ENCODE peak calls at places on chromosomes 11 and 22, in seven cellular contexts. One of them, this sample, is unnamed.

GRCh38 chr11:65314501-65315203 is at the start of gene CDC42EP2:
- DNase-seq in GM12878: no peak
- DNase-seq in HCT116: peak; percentile 44
- DNase-seq in K562: peak; percentile 98
- DNase-seq in WTC11: peak; percentile 87
- DNase-seq in HepG2: peak; percentile 74
- DNase-seq in H1: peak; percentile 87
- DNase-seq in this sample: peak; percentile 89

GRCh38 chr11:61671527-61671926 is 8.7 kb upstream of the DAGLA start:
- DNase-seq in GM12878: no peak
- DNase-seq in HCT116: no peak
- DNase-seq in K562: no peak
- DNase-seq in WTC11: peak; percentile 61
- DNase-seq in HepG2: peak; percentile 85
- DNase-seq in H1: no peak
- DNase-seq in this sample: no peak

GRCh38 chr22:43211941-43212433 is 25.1 kb upstream of the TTLL12 start:
- DNase-seq in GM12878: no peak
- DNase-seq in HCT116: no peak
- DNase-seq in K562: no peak
- DNase-seq in WTC11: no peak
- DNase-seq in HepG2: no peak
- DNase-seq in H1: no peak
- DNase-seq in this sample: no peak

GRCh38 chr11:62545437-62546243 is 966 bp downstream of the AHNAK start:
- DNase-seq in GM12878: no peak
- DNase-seq in HCT116: peak; percentile 75
- DNase-seq in K562: peak; percentile 88
- DNase-seq in WTC11: peak; percentile 80
- DNase-seq in HepG2: peak; percentile 86
- DNase-seq in H1: peak; percentile 85
- DNase-seq in this sample: peak; percentile 74

GRCh38 chr22:36658900-36659299 is 44.7 kb downstream of the CACNG2 start:
- DNase-seq in GM12878: no peak
- DNase-seq in HCT116: no peak
- DNase-seq in K562: no peak
- DNase-seq in WTC11: no peak
- DNase-seq in HepG2: no peak
- DNase-seq in H1: no peak
- DNase-seq in this sample: no peak

GRCh38 chr11:46277313-46277622 is 194 bp upstream of the CREB3L1 start:
- DNase-seq in GM12878: no peak
- DNase-seq in HCT116: no peak
- DNase-seq in K562: no peak
- DNase-seq in WTC11: no peak
- DNase-seq in HepG2: no peak
- DNase-seq in H1: no peak
- DNase-seq in this sample: peak; percentile 79

GRCh38 chr22:24060375-24060788 is 49.3 kb downstream of the CABIN1 start:
- DNase-seq in GM12878: no peak
- DNase-seq in HCT116: no peak
- DNase-seq in K562: no peak
- DNase-seq in WTC11: no peak
- DNase-seq in HepG2: no peak
- DNase-seq in H1: no peak
- DNase-seq in this sample: no peak

GRCh38 chr11:75831915-75832502 is 17.0 kb downstream of the UVRAG start:
- DNase-seq in GM12878: no peak
- DNase-seq in HCT116: no peak
- DNase-seq in K562: no peak
- DNase-seq in WTC11: no peak
- DNase-seq in HepG2: no peak
- DNase-seq in H1: no peak
- DNase-seq in this sample: no peak

GRCh38 chr11:324131-324530 is 3.5 kb upstream of the IFITM3 start:
- DNase-seq in GM12878: no peak
- DNase-seq in HCT116: no peak
- DNase-seq in K562: no peak
- DNase-seq in WTC11: no peak
- DNase-seq in HepG2: no peak
- DNase-seq in H1: peak; percentile 46
- DNase-seq in this sample: no peak

GRCh38 chr11:6351782-6352181 is 31.5 kb upstream of the CAVIN3 start:
- DNase-seq in GM12878: no peak
- DNase-seq in HCT116: no peak
- DNase-seq in K562: no peak
- DNase-seq in WTC11: no peak
- DNase-seq in HepG2: no peak
- DNase-seq in H1: no peak
- DNase-seq in this sample: no peak

GRCh38 chr22:46110215-46110614 is 40.1 kb upstream of the PPARA start:
- DNase-seq in GM12878: no peak
- DNase-seq in HCT116: no peak
- DNase-seq in K562: peak; percentile 57
- DNase-seq in WTC11: peak; percentile 44
- DNase-seq in HepG2: no peak
- DNase-seq in H1: no peak
- DNase-seq in this sample: no peak

GRCh38 chr22:48425091-48425506 is 1402.6 kb downstream of the BRD1 start:
- DNase-seq in GM12878: no peak
- DNase-seq in HCT116: no peak
- DNase-seq in K562: no peak
- DNase-seq in WTC11: no peak
- DNase-seq in HepG2: no peak
- DNase-seq in H1: no peak
- DNase-seq in this sample: no peak

GRCh38 chr22:44451016-44451415 is 47.0 kb downstream of the RTL6 start:
- DNase-seq in GM12878: no peak
- DNase-seq in HCT116: no peak
- DNase-seq in K562: no peak
- DNase-seq in WTC11: no peak
- DNase-seq in HepG2: no peak
- DNase-seq in H1: no peak
- DNase-seq in this sample: no peak

GRCh38 chr11:94525933-94526332 is 13.7 kb downstream of the C11orf97 start:
- DNase-seq in GM12878: no peak
- DNase-seq in HCT116: no peak
- DNase-seq in K562: no peak
- DNase-seq in WTC11: no peak
- DNase-seq in HepG2: no peak
- DNase-seq in H1: no peak
- DNase-seq in this sample: no peak

GRCh38 chr11:45409587-45409986 is 123.4 kb upstream of the SYT13 start:
- DNase-seq in GM12878: no peak
- DNase-seq in HCT116: no peak
- DNase-seq in K562: no peak
- DNase-seq in WTC11: no peak
- DNase-seq in HepG2: no peak
- DNase-seq in H1: no peak
- DNase-seq in this sample: no peak

GRCh38 chr11:12677131-12677530 is 2.9 kb downstream of the TEAD1 start:
- DNase-seq in GM12878: no peak
- DNase-seq in HCT116: no peak
- DNase-seq in K562: no peak
- DNase-seq in WTC11: no peak
- DNase-seq in HepG2: no peak
- DNase-seq in H1: no peak
- DNase-seq in this sample: no peak

GRCh38 chr11:79095424-79095823 is 345.4 kb downstream of the TENM4 start:
- DNase-seq in GM12878: no peak
- DNase-seq in HCT116: no peak
- DNase-seq in K562: no peak
- DNase-seq in WTC11: no peak
- DNase-seq in HepG2: no peak
- DNase-seq in H1: no peak
- DNase-seq in this sample: no peak

GRCh38 chr11:66118847-66119246 is 48.8 kb downstream of the PACS1 start:
- DNase-seq in GM12878: no peak
- DNase-seq in HCT116: no peak
- DNase-seq in K562: no peak
- DNase-seq in WTC11: no peak
- DNase-seq in HepG2: no peak
- DNase-seq in H1: no peak
- DNase-seq in this sample: no peak

GRCh38 chr22:38843716-38844660 is at the start of gene NPTXR:
- DNase-seq in GM12878: no peak
- DNase-seq in HCT116: no peak
- DNase-seq in K562: peak; percentile 83
- DNase-seq in WTC11: peak; percentile 59
- DNase-seq in HepG2: peak; percentile 30
- DNase-seq in H1: peak; percentile 71
- DNase-seq in this sample: peak; percentile 81

GRCh38 chr11:126304457-126305072 is 705 bp downstream of the DCPS start:
- DNase-seq in GM12878: no peak
- DNase-seq in HCT116: no peak
- DNase-seq in K562: no peak
- DNase-seq in WTC11: no peak
- DNase-seq in HepG2: no peak
- DNase-seq in H1: no peak
- DNase-seq in this sample: no peak

GRCh38 chr11:120243221-120243620 is 3.3 kb downstream of the POU2F3 start:
- DNase-seq in GM12878: no peak
- DNase-seq in HCT116: no peak
- DNase-seq in K562: no peak
- DNase-seq in WTC11: no peak
- DNase-seq in HepG2: no peak
- DNase-seq in H1: no peak
- DNase-seq in this sample: no peak

GRCh38 chr11:118000850-118001228 is 14.6 kb downstream of the IL10RA start:
- DNase-seq in GM12878: no peak
- DNase-seq in HCT116: no peak
- DNase-seq in K562: no peak
- DNase-seq in WTC11: no peak
- DNase-seq in HepG2: no peak
- DNase-seq in H1: no peak
- DNase-seq in this sample: no peak

GRCh38 chr11:95917188-95918036 is 6.5 kb downstream of the MTMR2 start:
- DNase-seq in GM12878: no peak
- DNase-seq in HCT116: no peak
- DNase-seq in K562: no peak
- DNase-seq in WTC11: no peak
- DNase-seq in HepG2: no peak
- DNase-seq in H1: no peak
- DNase-seq in this sample: peak; percentile 38

GRCh38 chr22:45096256-45096907 is 67.3 kb upstream of the NUP50 start:
- DNase-seq in GM12878: no peak
- DNase-seq in HCT116: peak; percentile 47
- DNase-seq in K562: peak; percentile 56
- DNase-seq in WTC11: peak; percentile 74
- DNase-seq in HepG2: peak; percentile 37
- DNase-seq in H1: peak; percentile 81
- DNase-seq in this sample: peak; percentile 84

GRCh38 chr11:12270215-12270797 is 107.1 kb upstream of the PARVA start:
- DNase-seq in GM12878: no peak
- DNase-seq in HCT116: no peak
- DNase-seq in K562: no peak
- DNase-seq in WTC11: no peak
- DNase-seq in HepG2: peak; percentile 13
- DNase-seq in H1: no peak
- DNase-seq in this sample: no peak

GRCh38 chr11:7251836-7252682 is at the start of gene SYT9:
- DNase-seq in GM12878: no peak
- DNase-seq in HCT116: no peak
- DNase-seq in K562: peak; percentile 16
- DNase-seq in WTC11: peak; percentile 89
- DNase-seq in HepG2: no peak
- DNase-seq in H1: peak; percentile 90
- DNase-seq in this sample: peak; percentile 64

GRCh38 chr11:121643530-121644512 is 191.1 kb upstream of the SORL1-AS1 start:
- DNase-seq in GM12878: no peak
- DNase-seq in HCT116: no peak
- DNase-seq in K562: peak; percentile 17
- DNase-seq in WTC11: no peak
- DNase-seq in HepG2: no peak
- DNase-seq in H1: no peak
- DNase-seq in this sample: no peak

DNA sequence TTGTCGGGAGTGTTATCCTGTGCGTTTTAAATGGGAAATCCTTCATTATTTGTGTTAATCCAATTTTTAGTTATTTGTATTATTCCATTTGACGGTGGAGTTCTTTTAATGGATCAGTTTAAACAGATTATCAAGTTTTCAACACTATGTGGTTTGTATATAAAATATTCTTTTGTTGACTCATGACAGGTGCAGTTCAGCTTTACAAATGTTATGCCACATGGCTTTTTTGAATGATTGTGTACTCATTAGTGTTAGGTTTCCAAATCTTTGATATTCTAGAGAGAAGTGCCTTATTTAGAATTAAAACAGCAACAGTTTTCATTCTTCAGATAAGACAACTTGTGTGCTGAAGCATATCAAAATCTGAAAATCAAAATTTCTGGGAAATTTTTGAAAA is 2.4 kb downstream of the JAM3 start:
- DNase-seq in GM12878: no peak
- DNase-seq in HCT116: no peak
- DNase-seq in K562: no peak
- DNase-seq in WTC11: no peak
- DNase-seq in HepG2: no peak
- DNase-seq in H1: no peak
- DNase-seq in this sample: no peak
- TF ChIP-seq SP1 in GM12878: no peak
- TF ChIP-seq SP1 in HCT116: no peak
- TF ChIP-seq SP1 in K562: no peak
- TF ChIP-seq SP1 in WTC11: no peak
- TF ChIP-seq SP1 in HepG2: no peak
- TF ChIP-seq SP1 in H1: no peak
- TF ChIP-seq SP1 in this sample: no peak

DNA sequence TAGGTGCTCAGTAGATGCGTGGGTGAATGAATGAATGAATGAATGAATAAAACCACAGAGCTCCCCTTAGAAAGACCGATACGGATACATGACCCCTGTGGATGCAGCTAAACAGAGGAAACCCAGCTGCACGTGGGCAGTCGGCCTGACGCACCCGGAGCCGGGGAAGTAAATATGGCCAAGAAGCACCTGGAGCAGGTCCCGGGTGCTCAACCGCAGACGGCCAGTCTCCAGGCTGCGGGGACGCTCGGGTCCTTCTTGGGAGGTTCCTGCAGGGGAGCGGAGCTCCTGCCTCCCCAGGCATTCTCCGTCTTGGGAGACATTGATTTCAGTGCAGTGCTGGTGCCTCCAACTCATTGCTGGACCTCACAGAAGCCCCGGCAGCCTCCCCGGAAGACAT is 11.7 kb upstream of the TPCN2 start:
- DNase-seq in GM12878: no peak
- DNase-seq in HCT116: no peak
- DNase-seq in K562: no peak
- DNase-seq in WTC11: no peak
- DNase-seq in HepG2: no peak
- DNase-seq in H1: no peak
- DNase-seq in this sample: no peak
- TF ChIP-seq SP1 in GM12878: no peak
- TF ChIP-seq SP1 in HCT116: no peak
- TF ChIP-seq SP1 in K562: no peak
- TF ChIP-seq SP1 in WTC11: no peak
- TF ChIP-seq SP1 in HepG2: no peak
- TF ChIP-seq SP1 in H1: no peak
- TF ChIP-seq SP1 in this sample: no peak

GRCh38 chr11:64224151-64224890 is 1.7 kb downstream of the TRPT1 start:
- DNase-seq in GM12878: no peak
- DNase-seq in HCT116: no peak
- DNase-seq in K562: no peak
- DNase-seq in WTC11: no peak
- DNase-seq in HepG2: no peak
- DNase-seq in H1: no peak
- DNase-seq in this sample: no peak
- TF ChIP-seq SP1 in GM12878: no peak
- TF ChIP-seq SP1 in HCT116: no peak
- TF ChIP-seq SP1 in K562: no peak
- TF ChIP-seq SP1 in WTC11: no peak
- TF ChIP-seq SP1 in HepG2: no peak
- TF ChIP-seq SP1 in H1: no peak
- TF ChIP-seq SP1 in this sample: no peak

GRCh38 chr22:35337932-35338331 is 38.2 kb downstream of the TOM1 start:
- DNase-seq in GM12878: no peak
- DNase-seq in HCT116: no peak
- DNase-seq in K562: peak; percentile 17
- DNase-seq in WTC11: no peak
- DNase-seq in HepG2: no peak
- DNase-seq in H1: no peak
- DNase-seq in this sample: no peak
- TF ChIP-seq SP1 in GM12878: no peak
- TF ChIP-seq SP1 in HCT116: no peak
- TF ChIP-seq SP1 in K562: no peak
- TF ChIP-seq SP1 in WTC11: no peak
- TF ChIP-seq SP1 in HepG2: no peak
- TF ChIP-seq SP1 in H1: no peak
- TF ChIP-seq SP1 in this sample: no peak